ENCODE peak calls at places on chromosomes 2 and 18, in five cellular contexts. T is H9, U is trophoblast cell, X is H1, M is mesenchymal stem cell. C is an unnamed sample.

GRCh38 chr2:207014424-207014823 is 75.1 kb downstream of the CPO start:
- DNase-seq in T (no peak), U (no peak), M (no peak), X (no peak), C (no peak)

GRCh38 chr2:191692502-191693115 is 14.7 kb downstream of the NABP1 start:
- DNase-seq in T (no peak), U (peak), X (no peak), M (no peak), C (no peak)

GRCh38 chr2:111244864-111245263 is 124.2 kb downstream of the BCL2L11 start:
- DNase-seq in U (no peak), T (no peak), X (no peak), M (no peak), C (no peak)

GRCh38 chr18:8705941-8706544 is 687 bp downstream of the MTCL1 start:
- DNase-seq in U (no peak), M (no peak), X (no peak), T (no peak), C (no peak)

GRCh38 chr2:150644298-150645067 is 157.0 kb upstream of the RND3 start:
- DNase-seq in M (peak), U (no peak), X (no peak), T (no peak), C (no peak)

GRCh38 chr2:63692002-63692606 is 103.3 kb downstream of the MDH1 start:
- DNase-seq in U (peak), T (no peak), X (no peak), M (peak), C (no peak)

GRCh38 chr18:48294894-48295585 is 114.1 kb downstream of the ZBTB7C start:
- DNase-seq in T (no peak), X (no peak), M (no peak), U (no peak), C (no peak)

GRCh38 chr2:120441744-120442471 is 96.0 kb downstream of the INHBB start:
- DNase-seq in M (no peak), X (no peak), U (no peak), T (peak), C (peak)

GRCh38 chr2:54685263-54685775 is 38.1 kb upstream of the EML6 start:
- DNase-seq in M (no peak), X (no peak), U (no peak), T (no peak), C (no peak)

DNA sequence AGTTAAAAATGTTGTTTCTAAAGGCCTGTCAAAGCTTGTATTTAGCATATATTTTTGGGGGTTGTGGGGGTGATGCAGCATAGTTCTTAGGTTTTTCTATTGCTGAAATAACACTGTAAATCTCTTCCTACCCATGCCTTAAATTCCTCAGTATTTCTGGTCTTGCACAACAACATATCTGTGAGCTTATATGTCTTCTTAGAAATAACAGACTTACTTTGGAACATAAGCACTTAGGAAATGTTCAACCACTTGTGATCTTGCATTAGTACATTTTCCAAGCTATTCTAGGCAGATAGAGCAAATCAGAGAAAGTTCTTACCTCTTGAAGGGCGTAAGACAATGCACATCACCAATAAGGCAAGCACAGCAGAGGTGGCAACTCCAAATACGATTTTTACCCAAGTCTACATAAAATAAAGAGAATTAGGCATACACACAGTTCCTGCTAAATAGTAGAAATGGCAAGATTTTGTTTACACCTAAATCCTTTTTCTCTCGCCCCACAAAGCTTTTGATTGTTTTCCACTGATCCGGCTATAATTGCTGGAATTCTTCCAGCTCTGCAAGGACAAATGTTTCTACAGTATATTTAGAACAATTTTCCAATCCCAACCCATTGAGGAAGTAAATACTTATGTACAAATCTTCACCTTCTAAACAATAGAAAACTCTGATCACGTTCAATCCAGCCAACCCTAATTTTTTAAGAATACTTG is 500 bp downstream of the FAP start:
- DNase-seq in X (no peak), T (no peak), M (peak), U (no peak), C (peak)
- H2BK120ac ChIP-seq in X (no peak), T (no peak), M (no peak), U (peak), C (no peak)

GRCh38 chr2:67792796-67793195 is 270.0 kb downstream of the C1D start:
- DNase-seq in X (no peak), U (no peak), M (no peak), T (no peak), C (no peak)
- H2AK5ac ChIP-seq in X (no peak), U (no peak), M (no peak), T (no peak), C (no peak)

GRCh38 chr2:215615067-215615828 is 179.4 kb upstream of the FN1 start:
- DNase-seq in T (no peak), X (no peak), M (no peak), U (no peak), C (no peak)

GRCh38 chr2:215614296-215614695 is 178.4 kb upstream of the FN1 start:
- DNase-seq in U (no peak), M (no peak), X (no peak), T (no peak), C (no peak)

GRCh38 chr2:215618145-215618544 is 182.3 kb upstream of the FN1 start:
- DNase-seq in X (no peak), U (no peak), T (no peak), M (no peak), C (no peak)

GRCh38 chr2:215617060-215617824 is 181.4 kb upstream of the FN1 start:
- DNase-seq in M (no peak), U (peak), X (no peak), T (no peak), C (no peak)

DNA sequence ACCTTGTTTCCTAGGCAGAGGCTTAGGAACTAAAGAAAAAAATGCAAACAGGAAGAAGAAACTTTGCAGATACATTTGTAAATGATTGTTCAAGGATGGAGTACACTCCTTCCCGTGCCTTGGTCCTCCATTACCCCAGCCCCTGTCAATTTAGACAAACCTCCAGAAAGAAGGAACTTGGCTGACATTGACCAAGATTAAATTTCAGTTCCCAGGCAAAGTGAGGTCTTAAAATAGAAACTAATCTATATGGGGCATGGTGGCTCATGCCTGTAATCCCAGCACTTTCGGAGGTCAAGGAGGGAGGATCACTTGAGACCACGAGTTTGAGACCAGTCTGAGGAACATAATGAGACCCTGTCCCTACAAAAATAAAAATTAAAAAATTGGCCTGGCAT is 180.0 kb upstream of the FN1 start:
- DNase-seq in U (no peak), X (no peak), M (no peak), T (no peak), C (no peak)
- H2BK12ac ChIP-seq in U (peak), X (no peak), M (peak), T (no peak), C (no peak)

GRCh38 chr2:68806511-68807109 is 64.6 kb downstream of the BMP10 start:
- DNase-seq in X (no peak), U (peak), M (peak), T (no peak), C (no peak)
- H2BK120ac ChIP-seq in X (no peak), U (no peak), M (no peak), T (no peak), C (no peak)

DNA sequence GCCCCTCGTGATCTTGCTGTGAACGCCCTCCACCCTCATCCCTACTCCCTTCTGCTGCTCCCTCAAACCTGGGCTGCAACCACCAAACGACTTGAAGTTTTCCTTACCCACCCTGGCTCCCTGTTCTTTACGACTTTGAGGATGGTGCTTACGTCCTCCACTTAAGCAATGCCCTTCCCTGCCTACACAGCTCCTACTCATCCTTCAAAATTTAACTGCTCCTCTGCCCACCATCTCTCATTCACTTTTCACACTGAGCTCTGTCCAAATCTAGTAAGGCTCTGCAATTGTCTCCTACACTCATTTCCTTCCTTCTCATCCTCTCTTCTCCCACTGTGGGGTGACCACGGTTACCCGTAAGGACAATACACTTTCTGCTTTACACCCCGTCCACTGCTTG is 451.1 kb downstream of the TGIF1 start:
- DNase-seq in T (no peak), M (no peak), X (no peak), U (no peak), C (no peak)
- H2AK5ac ChIP-seq in T (no peak), M (no peak), X (no peak), U (no peak), C (no peak)

DNA sequence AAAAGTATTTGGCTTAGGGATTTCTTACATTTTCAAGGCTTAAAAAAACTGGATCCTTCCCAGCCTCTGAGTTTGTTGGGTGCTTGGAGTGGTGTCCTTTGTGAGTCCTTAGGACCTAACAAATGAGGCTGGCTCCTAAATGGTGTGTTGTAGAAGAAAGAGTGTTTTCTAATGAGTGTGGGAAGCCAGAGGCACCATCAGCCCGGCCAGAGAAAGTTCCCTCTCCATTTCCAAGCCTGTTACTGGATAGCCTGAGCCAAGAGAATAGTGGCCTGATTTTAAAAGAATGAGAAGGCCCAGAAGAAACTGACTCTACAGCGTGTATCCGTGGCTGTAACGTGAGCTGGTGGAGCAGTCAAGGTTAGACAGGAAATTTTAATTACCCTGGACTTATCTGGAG is 4.4 kb downstream of the EFHD1 start:
- DNase-seq in U (no peak), X (no peak), T (no peak), M (no peak), C (no peak)
- H2BK12ac ChIP-seq in U (no peak), X (no peak), T (no peak), M (no peak), C (no peak)